ENCODE peak calls at places on chromosomes 12 and 14, in six cellular contexts. One of them, this sample, is unnamed. For H3K4me1, the result is how much of the 10 kb centered on the place peaks cover.

GRCh38 chr12:27936196-27936595 is 36.3 kb downstream of the PTHLH start:
- DNase-seq in hepatocyte: no peak
- DNase-seq in CD8-positive, alpha-beta T cell: no peak
- DNase-seq in heart left ventricle: no peak
- DNase-seq in cardiac muscle cell: no peak
- DNase-seq in RWPE2: no peak
- DNase-seq in this sample: no peak

GRCh38 chr12:49470986-49471385 is 67.8 kb upstream of the KCNH3 start:
- DNase-seq in hepatocyte: no peak
- DNase-seq in CD8-positive, alpha-beta T cell: no peak
- DNase-seq in heart left ventricle: no peak
- DNase-seq in cardiac muscle cell: no peak
- DNase-seq in RWPE2: no peak
- DNase-seq in this sample: no peak

GRCh38 chr12:12734054-12734453 is 16.9 kb downstream of the CDKN1B start:
- DNase-seq in hepatocyte: no peak
- DNase-seq in CD8-positive, alpha-beta T cell: no peak
- DNase-seq in heart left ventricle: no peak
- DNase-seq in cardiac muscle cell: peak
- DNase-seq in RWPE2: no peak
- DNase-seq in this sample: no peak

GRCh38 chr12:95173392-95174251 is 43.6 kb downstream of the FGD6 start:
- DNase-seq in hepatocyte: peak
- DNase-seq in CD8-positive, alpha-beta T cell: no peak
- DNase-seq in heart left ventricle: peak
- DNase-seq in cardiac muscle cell: peak
- DNase-seq in RWPE2: peak
- DNase-seq in this sample: no peak

GRCh38 chr14:29741909-29742401 is 185.7 kb downstream of the PRKD1 start:
- DNase-seq in hepatocyte: no peak
- DNase-seq in CD8-positive, alpha-beta T cell: no peak
- DNase-seq in heart left ventricle: peak
- DNase-seq in cardiac muscle cell: peak
- DNase-seq in RWPE2: no peak
- DNase-seq in this sample: no peak

GRCh38 chr12:46005823-46006222 is 15.4 kb upstream of the SCAF11 start:
- DNase-seq in hepatocyte: no peak
- DNase-seq in CD8-positive, alpha-beta T cell: no peak
- DNase-seq in heart left ventricle: no peak
- DNase-seq in cardiac muscle cell: no peak
- DNase-seq in RWPE2: no peak
- DNase-seq in this sample: no peak

GRCh38 chr12:31974673-31975072 is 15.5 kb downstream of the RESF1 start:
- DNase-seq in hepatocyte: no peak
- DNase-seq in CD8-positive, alpha-beta T cell: no peak
- DNase-seq in heart left ventricle: no peak
- DNase-seq in cardiac muscle cell: no peak
- DNase-seq in RWPE2: no peak
- DNase-seq in this sample: no peak

GRCh38 chr12:69886101-69886500 is 61.1 kb downstream of the MYRFL start:
- DNase-seq in hepatocyte: no peak
- DNase-seq in CD8-positive, alpha-beta T cell: no peak
- DNase-seq in heart left ventricle: no peak
- DNase-seq in cardiac muscle cell: no peak
- DNase-seq in RWPE2: no peak
- DNase-seq in this sample: no peak

GRCh38 chr12:131801254-131801866 is 26.8 kb upstream of the MMP17 start:
- DNase-seq in hepatocyte: no peak
- DNase-seq in CD8-positive, alpha-beta T cell: no peak
- DNase-seq in heart left ventricle: no peak
- DNase-seq in cardiac muscle cell: no peak
- DNase-seq in RWPE2: no peak
- DNase-seq in this sample: no peak

GRCh38 chr12:26268841-26269553 is 73.6 kb downstream of the SSPN start:
- DNase-seq in hepatocyte: peak
- DNase-seq in CD8-positive, alpha-beta T cell: no peak
- DNase-seq in heart left ventricle: no peak
- DNase-seq in cardiac muscle cell: no peak
- DNase-seq in RWPE2: no peak
- DNase-seq in this sample: no peak

GRCh38 chr12:87848248-87848868 is 180.8 kb downstream of the C12orf50 start:
- DNase-seq in hepatocyte: peak
- DNase-seq in CD8-positive, alpha-beta T cell: no peak
- DNase-seq in heart left ventricle: no peak
- DNase-seq in cardiac muscle cell: peak
- DNase-seq in RWPE2: no peak
- DNase-seq in this sample: peak

GRCh38 chr12:132506730-132507538 is 17.0 kb downstream of the FBRSL1 start:
- DNase-seq in hepatocyte: peak
- DNase-seq in CD8-positive, alpha-beta T cell: peak
- DNase-seq in heart left ventricle: peak
- DNase-seq in cardiac muscle cell: peak
- DNase-seq in RWPE2: no peak
- DNase-seq in this sample: peak

GRCh38 chr14:98512501-98513251 is 759.3 kb downstream of the BCL11B start:
- DNase-seq in hepatocyte: no peak
- DNase-seq in CD8-positive, alpha-beta T cell: no peak
- DNase-seq in heart left ventricle: no peak
- DNase-seq in cardiac muscle cell: no peak
- DNase-seq in RWPE2: no peak
- DNase-seq in this sample: no peak

GRCh38 chr14:33347816-33348215 is 409.1 kb downstream of the NPAS3 start:
- DNase-seq in hepatocyte: no peak
- DNase-seq in CD8-positive, alpha-beta T cell: no peak
- DNase-seq in heart left ventricle: no peak
- DNase-seq in cardiac muscle cell: no peak
- DNase-seq in RWPE2: no peak
- DNase-seq in this sample: no peak

GRCh38 chr12:32334384-32334783 is 65.0 kb upstream of the FGD4 start:
- DNase-seq in hepatocyte: no peak
- DNase-seq in CD8-positive, alpha-beta T cell: no peak
- DNase-seq in heart left ventricle: no peak
- DNase-seq in cardiac muscle cell: no peak
- DNase-seq in RWPE2: no peak
- DNase-seq in this sample: no peak

GRCh38 chr14:42214981-42215491 is 608.4 kb downstream of the LRFN5 start:
- DNase-seq in hepatocyte: no peak
- DNase-seq in CD8-positive, alpha-beta T cell: no peak
- DNase-seq in heart left ventricle: no peak
- DNase-seq in cardiac muscle cell: peak
- DNase-seq in RWPE2: no peak
- DNase-seq in this sample: no peak

GRCh38 chr14:31110872-31111271 is 84.7 kb upstream of the STRN3 start:
- DNase-seq in hepatocyte: no peak
- DNase-seq in CD8-positive, alpha-beta T cell: no peak
- DNase-seq in heart left ventricle: no peak
- DNase-seq in cardiac muscle cell: peak
- DNase-seq in RWPE2: no peak
- DNase-seq in this sample: no peak

GRCh38 chr14:23442721-23443356 is 7.4 kb upstream of the MYH7 start:
- DNase-seq in hepatocyte: no peak
- DNase-seq in CD8-positive, alpha-beta T cell: no peak
- DNase-seq in heart left ventricle: peak
- DNase-seq in cardiac muscle cell: no peak
- DNase-seq in RWPE2: no peak
- DNase-seq in this sample: no peak

GRCh38 chr14:75627406-75627805 is 33.3 kb downstream of the ERG28 start:
- DNase-seq in hepatocyte: no peak
- DNase-seq in CD8-positive, alpha-beta T cell: no peak
- DNase-seq in heart left ventricle: no peak
- DNase-seq in cardiac muscle cell: no peak
- DNase-seq in RWPE2: no peak
- DNase-seq in this sample: no peak

GRCh38 chr14:65428691-65429090 is 16.2 kb downstream of the FUT8 start:
- DNase-seq in hepatocyte: no peak
- DNase-seq in CD8-positive, alpha-beta T cell: no peak
- DNase-seq in heart left ventricle: no peak
- DNase-seq in cardiac muscle cell: no peak
- DNase-seq in RWPE2: no peak
- DNase-seq in this sample: no peak
- H3K4me1 ChIP-seq in hepatocyte: under half
- H3K4me1 ChIP-seq in CD8-positive, alpha-beta T cell: under half
- H3K4me1 ChIP-seq in heart left ventricle: under half
- H3K4me1 ChIP-seq in cardiac muscle cell: under half
- H3K4me1 ChIP-seq in RWPE2: under half
- H3K4me1 ChIP-seq in this sample: under half

GRCh38 chr12:123165537-123165936 is 14.6 kb upstream of the PITPNM2 start:
- DNase-seq in hepatocyte: no peak
- DNase-seq in CD8-positive, alpha-beta T cell: no peak
- DNase-seq in heart left ventricle: no peak
- DNase-seq in cardiac muscle cell: no peak
- DNase-seq in RWPE2: no peak
- DNase-seq in this sample: no peak

GRCh38 chr12:123164222-123164621 is 13.3 kb upstream of the PITPNM2 start:
- DNase-seq in hepatocyte: no peak
- DNase-seq in CD8-positive, alpha-beta T cell: no peak
- DNase-seq in heart left ventricle: no peak
- DNase-seq in cardiac muscle cell: no peak
- DNase-seq in RWPE2: no peak
- DNase-seq in this sample: no peak

GRCh38 chr12:123160801-123161487 is 10.1 kb upstream of the PITPNM2 start:
- DNase-seq in hepatocyte: no peak
- DNase-seq in CD8-positive, alpha-beta T cell: no peak
- DNase-seq in heart left ventricle: no peak
- DNase-seq in cardiac muscle cell: peak
- DNase-seq in RWPE2: no peak
- DNase-seq in this sample: no peak

GRCh38 chr12:123164710-123165261 is 13.9 kb upstream of the PITPNM2 start:
- DNase-seq in hepatocyte: no peak
- DNase-seq in CD8-positive, alpha-beta T cell: no peak
- DNase-seq in heart left ventricle: no peak
- DNase-seq in cardiac muscle cell: no peak
- DNase-seq in RWPE2: no peak
- DNase-seq in this sample: no peak

DNA sequence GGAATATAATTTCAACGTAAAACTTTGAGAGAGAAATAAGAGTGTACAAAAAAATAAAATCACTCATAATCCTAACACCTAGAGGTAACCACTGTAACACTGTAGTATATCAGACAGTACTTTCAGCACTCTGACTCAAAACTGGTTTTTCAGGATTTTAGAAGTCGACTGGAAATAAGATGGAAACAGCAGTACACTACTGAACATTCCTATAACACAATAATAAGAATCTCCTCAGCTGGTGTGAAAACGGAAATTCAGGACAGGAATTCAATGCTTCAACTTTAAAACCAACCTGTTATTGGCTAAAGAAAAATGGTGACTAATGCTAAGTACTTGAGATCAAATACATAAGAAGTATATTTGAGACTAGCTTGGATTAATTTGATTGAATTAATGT is 12.3 kb upstream of the PITPNM2 start:
- DNase-seq in hepatocyte: no peak
- DNase-seq in CD8-positive, alpha-beta T cell: no peak
- DNase-seq in heart left ventricle: no peak
- DNase-seq in cardiac muscle cell: no peak
- DNase-seq in RWPE2: no peak
- DNase-seq in this sample: no peak
- H3K27ac ChIP-seq in hepatocyte: no peak
- H3K27ac ChIP-seq in CD8-positive, alpha-beta T cell: no peak
- H3K27ac ChIP-seq in heart left ventricle: no peak
- H3K27ac ChIP-seq in cardiac muscle cell: no peak
- H3K27ac ChIP-seq in RWPE2: peak
- H3K27ac ChIP-seq in this sample: no peak

GRCh38 chr14:95464524-95464923 is 51.9 kb downstream of the SYNE3 start:
- DNase-seq in hepatocyte: no peak
- DNase-seq in CD8-positive, alpha-beta T cell: no peak
- DNase-seq in heart left ventricle: no peak
- DNase-seq in cardiac muscle cell: no peak
- DNase-seq in RWPE2: no peak
- DNase-seq in this sample: peak
- H3K4me1 ChIP-seq in hepatocyte: under half
- H3K4me1 ChIP-seq in CD8-positive, alpha-beta T cell: half or more
- H3K4me1 ChIP-seq in heart left ventricle: under half
- H3K4me1 ChIP-seq in cardiac muscle cell: under half
- H3K4me1 ChIP-seq in RWPE2: under half
- H3K4me1 ChIP-seq in this sample: under half

GRCh38 chr12:92554316-92554905 is 148.4 kb upstream of the PLEKHG7 start:
- DNase-seq in hepatocyte: no peak
- DNase-seq in CD8-positive, alpha-beta T cell: no peak
- DNase-seq in heart left ventricle: no peak
- DNase-seq in cardiac muscle cell: no peak
- DNase-seq in RWPE2: no peak
- DNase-seq in this sample: no peak

GRCh38 chr12:92551210-92551609 is 151.6 kb upstream of the PLEKHG7 start:
- DNase-seq in hepatocyte: no peak
- DNase-seq in CD8-positive, alpha-beta T cell: no peak
- DNase-seq in heart left ventricle: no peak
- DNase-seq in cardiac muscle cell: no peak
- DNase-seq in RWPE2: no peak
- DNase-seq in this sample: no peak

GRCh38 chr12:92552412-92553108 is 150.2 kb upstream of the PLEKHG7 start:
- DNase-seq in hepatocyte: peak
- DNase-seq in CD8-positive, alpha-beta T cell: no peak
- DNase-seq in heart left ventricle: no peak
- DNase-seq in cardiac muscle cell: peak
- DNase-seq in RWPE2: no peak
- DNase-seq in this sample: no peak

GRCh38 chr12:92551853-92552397 is 150.9 kb upstream of the PLEKHG7 start:
- DNase-seq in hepatocyte: peak
- DNase-seq in CD8-positive, alpha-beta T cell: no peak
- DNase-seq in heart left ventricle: no peak
- DNase-seq in cardiac muscle cell: no peak
- DNase-seq in RWPE2: no peak
- DNase-seq in this sample: no peak

DNA sequence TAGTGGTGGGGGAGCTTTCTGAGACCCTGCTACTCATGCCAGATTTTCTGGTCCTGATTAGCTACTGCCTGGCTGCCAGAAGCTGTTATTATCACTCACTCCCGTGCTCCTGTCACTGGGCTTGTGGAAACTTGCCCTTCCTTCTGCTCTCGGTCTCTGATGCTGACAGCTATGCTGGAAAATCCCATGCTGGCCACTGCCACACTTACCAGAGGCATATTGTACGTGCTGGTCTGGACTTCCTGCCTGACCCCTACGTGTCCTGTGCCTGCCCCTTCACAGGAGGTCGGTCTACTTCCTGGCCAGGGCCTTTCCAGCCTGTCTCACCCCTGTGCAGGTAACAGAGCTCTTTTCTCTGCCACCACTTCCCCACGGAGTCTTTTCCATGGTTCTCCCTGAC is 149.4 kb upstream of the PLEKHG7 start:
- DNase-seq in hepatocyte: no peak
- DNase-seq in CD8-positive, alpha-beta T cell: no peak
- DNase-seq in heart left ventricle: peak
- DNase-seq in cardiac muscle cell: peak
- DNase-seq in RWPE2: peak
- DNase-seq in this sample: no peak
- H3K27ac ChIP-seq in hepatocyte: peak
- H3K27ac ChIP-seq in CD8-positive, alpha-beta T cell: no peak
- H3K27ac ChIP-seq in heart left ventricle: peak
- H3K27ac ChIP-seq in cardiac muscle cell: peak
- H3K27ac ChIP-seq in RWPE2: peak
- H3K27ac ChIP-seq in this sample: no peak